ENCODE peak calls at places on chromosome 9, in four cellular contexts. B is fibroblast of the aortic adventitia, P is AG09309, Y is HFF-Myc. X is an unnamed sample.

GRCh38 chr9:108994695-108995094 is 18.6 kb downstream of the CTNNAL1 start:
- DNase-seq in P (no peak), B (peak; percentile 65), Y (no peak), X (no peak)

GRCh38 chr9:112193562-112194288 is 18.6 kb upstream of the SUSD1 start:
- DNase-seq in B (no peak), P (no peak), Y (no peak), X (no peak)

GRCh38 chr9:121778252-121779225 is 127.1 kb downstream of the DAB2IP start:
- DNase-seq in P (no peak), B (peak; percentile 8), Y (no peak), X (no peak)

GRCh38 chr9:34405719-34406118 is 29.0 kb upstream of the MYORG start:
- DNase-seq in B (peak; percentile 18), Y (no peak), P (no peak), X (no peak)

GRCh38 chr9:82022121-82022520 is 33.5 kb downstream of the SPATA31D1 start:
- DNase-seq in B (peak; percentile 54), Y (peak; percentile 5), P (no peak), X (no peak)

GRCh38 chr9:119369670-119370366 is 583 bp upstream of the BRINP1 start:
- DNase-seq in B (no peak), P (no peak), Y (no peak), X (no peak)

GRCh38 chr9:135015565-135015964 is 71.9 kb upstream of the OLFM1 start:
- DNase-seq in Y (no peak), B (no peak), P (no peak), X (no peak)

GRCh38 chr9:136539427-136540412 is 6.1 kb downstream of the NOTCH1 start:
- DNase-seq in B (no peak), P (no peak), Y (no peak), X (peak; percentile 10)

GRCh38 chr9:78437721-78438610 is 141.0 kb downstream of the PSAT1 start:
- DNase-seq in P (no peak), Y (no peak), B (no peak), X (peak; percentile 99)

GRCh38 chr9:130276121-130276520 is 10.6 kb downstream of the HMCN2 start:
- DNase-seq in P (peak; percentile 29), Y (no peak), B (no peak), X (no peak)

GRCh38 chr9:37290881-37291485 is 131.5 kb upstream of the GRHPR start:
- DNase-seq in Y (no peak), P (peak; percentile 70), B (peak; percentile 91), X (no peak)

GRCh38 chr9:36191696-36192095 is 975 bp downstream of the CLTA start:
- DNase-seq in Y (no peak), B (peak; percentile 15), P (no peak), X (no peak)

GRCh38 chr9:12633016-12633765 is 60.0 kb upstream of the TYRP1 start:
- DNase-seq in B (no peak), Y (no peak), P (no peak), X (peak; percentile 66)

GRCh38 chr9:124934290-124934689 is 6.6 kb downstream of the GOLGA1 start:
- DNase-seq in Y (no peak), B (peak; percentile 25), P (peak; percentile 11), X (no peak)

GRCh38 chr9:81874926-81875325 is 53.3 kb upstream of the SPATA31D4 start:
- DNase-seq in B (peak; percentile 83), P (no peak), Y (peak; percentile 83), X (peak; percentile 21)

GRCh38 chr9:96435345-96435744 is 14.6 kb upstream of the HABP4 start:
- DNase-seq in Y (no peak), B (no peak), P (no peak), X (no peak)

GRCh38 chr9:8351431-8351830 is 551.9 kb upstream of the DMAC1 start:
- DNase-seq in P (no peak), Y (no peak), B (no peak), X (no peak)

GRCh38 chr9:80028501-80028900 is 456.7 kb downstream of the TLE4 start:
- DNase-seq in B (peak; percentile 31), P (peak; percentile 92), Y (peak; percentile 4), X (no peak)

GRCh38 chr9:13568851-13569618 is 289.5 kb upstream of the MPDZ start:
- DNase-seq in P (no peak), B (peak; percentile 39), Y (no peak), X (no peak)

GRCh38 chr9:93187047-93187446 is 3.1 kb downstream of the WNK2 start:
- DNase-seq in B (no peak), P (no peak), Y (no peak), X (no peak)

GRCh38 chr9:112559629-112560413 is 73.2 kb downstream of the KIAA1958 start:
- DNase-seq in P (no peak), Y (no peak), B (no peak), X (no peak)

GRCh38 chr9:101587644-101588043 is 7.1 kb downstream of the PPP3R2 start:
- DNase-seq in Y (no peak), B (no peak), P (no peak), X (no peak)

GRCh38 chr9:6384732-6385131 is 28.3 kb upstream of the UHRF2 start:
- DNase-seq in Y (no peak), B (no peak), P (no peak), X (no peak)

GRCh38 chr9:113737414-113738271 is 138.5 kb upstream of the ZNF618 start:
- DNase-seq in Y (peak; percentile 37), B (peak; percentile 82), P (peak; percentile 20), X (peak; percentile 12)

GRCh38 chr9:127826253-127826913 is 23.7 kb downstream of the FPGS start:
- DNase-seq in Y (no peak), B (no peak), P (no peak), X (no peak)

GRCh38 chr9:80968611-80969010 is 720.7 kb downstream of the TLE1 start:
- DNase-seq in Y (no peak), B (peak; percentile 29), P (peak; percentile 42), X (no peak)

GRCh38 chr9:105405514-105406131 is 42.2 kb upstream of the FSD1L start:
- DNase-seq in Y (no peak), B (no peak), P (no peak), X (no peak)

GRCh38 chr9:120733190-120733589 is 18.9 kb upstream of the MEGF9 start:
- DNase-seq in P (no peak), B (peak; percentile 92), Y (no peak), X (peak; percentile 56)

GRCh38 chr9:27118916-27119315 is 9.9 kb downstream of the TEK start:
- DNase-seq in P (peak; percentile 8), B (peak; percentile 53), Y (no peak), X (no peak)

GRCh38 chr9:16344343-16344742 is 526.1 kb downstream of the BNC2 start:
- DNase-seq in P (peak; percentile 87), B (peak; percentile 96), Y (peak; percentile 59), X (peak; percentile 56)

GRCh38 chr9:92140754-92141143 is 25.5 kb upstream of the SPTLC1 start:
- DNase-seq in Y (no peak), P (no peak), B (no peak), X (no peak)

GRCh38 chr9:130491830-130492465 is 47.2 kb downstream of the ASS1 start:
- DNase-seq in Y (no peak), B (no peak), P (no peak), X (no peak)

GRCh38 chr9:137606734-137607138 is 1.2 kb downstream of the ARRDC1 start:
- DNase-seq in P (no peak), B (no peak), Y (no peak), X (no peak)

GRCh38 chr9:134357631-134358025 is 31.4 kb downstream of the RXRA start:
- DNase-seq in P (no peak), B (no peak), Y (no peak), X (no peak)

GRCh38 chr9:34505370-34506120 is 17.2 kb downstream of the ENHO start:
- DNase-seq in P (no peak), Y (no peak), B (no peak), X (no peak)

GRCh38 chr9:97636903-97637302 is 3.3 kb downstream of the NCBP1 start:
- DNase-seq in B (no peak), Y (no peak), P (no peak), X (no peak)
- H3K4me3 ChIP-seq in B (peak overlapping the region; percentile 7), Y (peak overlapping the region; percentile 13), P (no peak overlapping the region), X (no peak overlapping the region)

GRCh38 chr9:4740623-4741364 is at the start of gene AK3:
- DNase-seq in Y (peak; percentile 48), B (peak; percentile 79), P (peak; percentile 42), X (peak; percentile 43)

GRCh38 chr9:4743131-4743875 is 2.3 kb upstream of the AK3 start:
- DNase-seq in Y (no peak), B (peak; percentile 14), P (no peak), X (no peak)

GRCh38 chr9:4740373-4740622 is 704 bp downstream of the AK3 start:
- DNase-seq in B (no peak), P (no peak), Y (no peak), X (no peak)

GRCh38 chr9:4741365-4742031 is 496 bp upstream of the AK3 start:
- DNase-seq in Y (no peak), B (peak; percentile 21), P (no peak), X (no peak)

DNA sequence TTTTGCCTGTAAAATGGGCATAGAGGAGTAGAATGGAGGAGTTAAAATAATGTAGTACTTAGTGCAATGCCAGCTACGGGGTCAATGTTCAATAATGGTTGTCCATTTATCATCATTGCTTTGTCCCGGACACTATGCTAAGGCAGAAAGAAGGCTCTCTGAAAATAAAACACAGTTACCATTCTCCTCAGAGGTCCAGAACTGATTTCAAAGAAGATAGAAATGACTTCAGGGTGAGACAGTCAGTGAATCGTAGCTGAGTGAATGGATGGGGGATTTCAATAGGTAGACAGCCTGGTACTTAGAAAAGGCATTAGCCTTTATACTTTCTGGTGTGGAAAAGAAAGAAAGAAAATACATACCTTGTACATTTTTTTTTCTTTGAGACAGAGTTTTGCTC is 1.2 kb upstream of the AK3 start:
- DNase-seq in P (no peak), Y (no peak), B (no peak), X (no peak)
- H3K4me3 ChIP-seq in P (no peak overlapping the region), Y (peak overlapping the region; percentile 67), B (no peak overlapping the region), X (no peak overlapping the region)

GRCh38 chr9:70983723-70984280 is 137.6 kb downstream of the TRPM3 start:
- DNase-seq in P (peak; percentile 5), Y (no peak), B (peak; percentile 26), X (no peak)

GRCh38 chr9:70986984-70987383 is 134.4 kb downstream of the TRPM3 start:
- DNase-seq in Y (no peak), B (no peak), P (no peak), X (no peak)

GRCh38 chr9:70988551-70988950 is 132.9 kb downstream of the TRPM3 start:
- DNase-seq in B (peak; percentile 45), P (peak; percentile 67), Y (no peak), X (no peak)

GRCh38 chr9:70987986-70988385 is 133.4 kb downstream of the TRPM3 start:
- DNase-seq in Y (no peak), P (peak; percentile 89), B (peak; percentile 95), X (no peak)
- H3K4me3 ChIP-seq in Y (no peak overlapping the region), P (no peak overlapping the region), B (no peak overlapping the region), X (no peak overlapping the region)

GRCh38 chr9:90802534-90802933 is 915 bp downstream of the SYK start:
- DNase-seq in P (no peak), Y (no peak), B (no peak), X (no peak)
- H3K4me3 ChIP-seq in P (no peak overlapping the region), Y (no peak overlapping the region), B (no peak overlapping the region), X (no peak overlapping the region)

GRCh38 chr9:3507395-3508077 is 18.3 kb downstream of the RFX3 start:
- DNase-seq in Y (no peak), P (no peak), B (no peak), X (no peak)
- H3K4me3 ChIP-seq in Y (no peak overlapping the region), P (no peak overlapping the region), B (no peak overlapping the region), X (no peak overlapping the region)